ENCODE peak calls at places on chromosome 9, in four cellular contexts. N is body of pancreas, L is prostate gland, E is A673. C is an unnamed sample.

GRCh38 chr9:2620876-2621677 is 510 bp upstream of the VLDLR start:
- DNase-seq in L (peak), N (peak), E (peak), C (peak)

GRCh38 chr9:137224850-137225694 is at the start of gene CYSRT1:
- DNase-seq in L (no peak), N (no peak), E (no peak), C (no peak)

GRCh38 chr9:8365466-8366160 is 566.0 kb upstream of the DMAC1 start:
- DNase-seq in N (no peak), E (no peak), L (no peak), C (no peak)

GRCh38 chr9:10674586-10674985 is 61.8 kb upstream of the PTPRD start:
- DNase-seq in N (no peak), E (no peak), L (no peak), C (no peak)

GRCh38 chr9:134188421-134189166 is 24.2 kb upstream of the RNU6ATAC start:
- DNase-seq in L (no peak), N (no peak), E (no peak), C (peak)

GRCh38 chr9:4590430-4591122 is 71.5 kb upstream of the PLPP6 start:
- DNase-seq in N (no peak), E (no peak), L (no peak), C (no peak)

GRCh38 chr9:135559606-135560005 is 1.9 kb upstream of the PAEP start:
- DNase-seq in N (no peak), L (no peak), E (no peak), C (peak)

GRCh38 chr9:6645153-6646027 is at the start of gene GLDC:
- DNase-seq in L (peak), E (peak), N (peak), C (peak)

GRCh38 chr9:127149010-127149409 is 26.6 kb upstream of the ANGPTL2 start:
- DNase-seq in N (no peak), E (no peak), L (no peak), C (peak)

GRCh38 chr9:93321220-93321610 is 130.3 kb upstream of the FAM120A start:
- DNase-seq in N (no peak), E (no peak), L (no peak), C (no peak)

GRCh38 chr9:110580850-110581249 is 1.3 kb upstream of the SVEP1 start:
- DNase-seq in N (peak), L (no peak), E (no peak), C (no peak)
- H3K4me3 ChIP-seq in N (no peak), L (no peak), E (no peak), C (no peak)

GRCh38 chr9:131379056-131379455 is 14.8 kb upstream of the PRRC2B start:
- DNase-seq in N (no peak), E (no peak), L (no peak), C (no peak)
- H3K4me3 ChIP-seq in N (no peak), E (no peak), L (no peak), C (no peak)

GRCh38 chr9:130687615-130688014 is 6.0 kb upstream of the EXOSC2 start:
- DNase-seq in E (no peak), L (no peak), N (no peak), C (no peak)

GRCh38 chr9:130689572-130689936 is 4.0 kb upstream of the EXOSC2 start:
- DNase-seq in L (no peak), N (no peak), E (no peak), C (no peak)

GRCh38 chr9:130688070-130688469 is 5.5 kb upstream of the EXOSC2 start:
- DNase-seq in E (no peak), N (no peak), L (no peak), C (no peak)

GRCh38 chr9:130692365-130692764 is 1.2 kb upstream of the EXOSC2 start:
- DNase-seq in L (no peak), N (no peak), E (no peak), C (no peak)

GRCh38 chr9:130689937-130690700 is 3.5 kb upstream of the EXOSC2 start:
- DNase-seq in L (peak), N (peak), E (peak), C (no peak)
- H3K4me3 ChIP-seq in L (peak), N (no peak), E (peak), C (peak)

DNA sequence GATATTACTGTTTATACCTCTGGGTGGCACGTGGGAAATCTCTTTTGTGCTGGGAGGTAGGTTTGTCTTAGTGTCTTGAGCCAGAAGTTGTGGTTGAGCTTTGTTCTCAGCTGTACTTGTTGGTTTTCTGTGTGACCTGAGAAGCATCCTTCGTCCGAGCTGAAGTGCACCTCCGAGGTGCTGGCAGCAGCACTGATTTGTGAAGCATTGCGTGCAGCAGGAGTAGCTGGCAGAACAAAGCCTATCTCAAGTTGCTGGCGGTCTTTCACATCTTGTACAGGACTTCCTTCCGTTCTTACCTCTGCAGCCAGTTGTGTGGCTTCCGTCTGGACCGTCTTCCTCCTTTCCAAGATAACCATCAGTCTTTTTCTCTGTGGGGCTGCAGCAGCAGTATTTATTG is 4.3 kb downstream of the PRRC2B start:
- DNase-seq in E (no peak), N (peak), L (peak), C (no peak)
- H3K4me3 ChIP-seq in E (no peak), N (no peak), L (no peak), C (peak)

GRCh38 chr9:129458155-129458661 is 162.7 kb downstream of the C9orf50 start:
- DNase-seq in L (peak), E (no peak), N (peak), C (no peak)
- H3K4me3 ChIP-seq in L (no peak), E (no peak), N (no peak), C (no peak)

GRCh38 chr9:97848582-97849237 is 4.3 kb upstream of the FOXE1 start:
- DNase-seq in E (no peak), L (no peak), N (no peak), C (no peak)
- H3K4me3 ChIP-seq in E (no peak), L (no peak), N (no peak), C (peak)

GRCh38 chr9:121372563-121373400 is 2.7 kb upstream of the STOM start:
- DNase-seq in L (peak), E (no peak), N (peak), C (no peak)
- H3K4me3 ChIP-seq in L (no peak), E (no peak), N (no peak), C (no peak)